ENCODE peak calls at places on chromosomes 13 and 19, in five cellular contexts. X, H, A, J and E are unnamed samples.

GRCh38 chr19:40592170-40592569 is 9.0 kb upstream of the LTBP4 start:
- DNase-seq in X (no peak), H (peak; percentile 78), A (no peak), J (no peak), E (peak; percentile 53)

GRCh38 chr19:18173054-18173571 is 500 bp upstream of the IFI30 start:
- DNase-seq in X (peak; percentile 92), H (no peak), A (peak; percentile 52), J (no peak), E (peak; percentile 61)

GRCh38 chr13:70380809-70381208 is 272.6 kb upstream of the KLHL1 start:
- DNase-seq in X (no peak), H (no peak), A (no peak), J (no peak), E (no peak)

GRCh38 chr19:48403606-48404005 is 10.1 kb downstream of the GRIN2D start:
- DNase-seq in X (no peak), H (peak; percentile 72), A (no peak), J (no peak), E (peak; percentile 51)

GRCh38 chr19:54606230-54606629 is 12.8 kb downstream of the LILRA1 start:
- DNase-seq in X (no peak), H (no peak), A (no peak), J (no peak), E (no peak)

GRCh38 chr13:42971670-42972355 is 20.2 kb downstream of the EPSTI1 start:
- DNase-seq in X (no peak), H (peak; percentile 41), A (no peak), J (no peak), E (peak; percentile 48)

GRCh38 chr19:6498294-6499036 is 3.6 kb downstream of the TUBB4A start:
- DNase-seq in X (no peak), H (no peak), A (no peak), J (no peak), E (no peak)

GRCh38 chr13:95341441-95341840 is 40.2 kb upstream of the ABCC4 start:
- DNase-seq in X (no peak), H (no peak), A (no peak), J (no peak), E (peak; percentile 20)

GRCh38 chr13:29436291-29436690 is 159.2 kb downstream of the SLC7A1 start:
- DNase-seq in X (no peak), H (peak; percentile 56), A (no peak), J (no peak), E (peak; percentile 79)

GRCh38 chr13:30319703-30320102 is 12.4 kb upstream of the KATNAL1 start:
- DNase-seq in X (no peak), H (no peak), A (no peak), J (no peak), E (peak; percentile 55)

GRCh38 chr13:77038907-77039470 is 12.0 kb upstream of the FBXL3 start:
- DNase-seq in X (no peak), H (no peak), A (no peak), J (no peak), E (no peak)

GRCh38 chr13:73754727-73755292 is 379.4 kb downstream of the KLF12 start:
- DNase-seq in X (no peak), H (peak; percentile 84), A (no peak), J (peak; percentile 13), E (peak; percentile 79)

DNA sequence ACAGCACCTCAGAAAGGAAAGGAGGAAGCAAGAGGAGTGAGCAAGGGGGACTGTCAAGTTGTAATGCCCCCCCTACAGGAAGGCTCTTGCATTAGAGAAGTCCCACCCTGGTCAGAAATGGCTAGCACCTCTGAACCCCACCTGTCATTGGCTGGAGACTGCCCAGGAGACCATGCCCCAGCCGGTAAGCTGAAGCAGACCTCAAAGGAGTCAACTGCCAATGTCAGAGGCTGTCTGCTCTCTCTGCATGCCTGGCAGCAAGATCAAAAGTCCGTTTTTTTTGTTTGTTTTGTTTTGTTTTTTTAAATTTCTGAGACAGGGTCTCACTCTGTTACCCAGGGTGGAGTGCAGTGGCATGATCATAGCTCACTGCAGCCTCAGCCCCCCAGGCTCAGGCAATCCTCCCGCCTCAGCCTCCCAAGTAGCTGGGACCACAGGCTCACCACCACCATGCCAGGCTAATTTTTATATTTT is 8.1 kb upstream of the BCL3 start:
- DNase-seq in X (no peak), H (no peak), A (no peak), J (no peak), E (no peak)
- TF ChIP-seq CTCF in X (no peak), H (no peak), A (no peak), J (peak; percentile 13), E (peak; percentile 12)

GRCh38 chr19:12610540-12611360 is at the start of the genes ZNF490 and ZNF791:
- DNase-seq in X (peak; percentile 100), H (peak; percentile 98), A (peak; percentile 98), J (peak; percentile 93), E (peak; percentile 97)
- TF ChIP-seq CTCF in X (no peak), H (no peak), A (no peak), J (peak; percentile 24), E (peak; percentile 21)

GRCh38 chr19:15977193-15977592 is 28.4 kb downstream of the OR10H4 start:
- DNase-seq in X (no peak), H (no peak), A (no peak), J (no peak), E (no peak)

DNA sequence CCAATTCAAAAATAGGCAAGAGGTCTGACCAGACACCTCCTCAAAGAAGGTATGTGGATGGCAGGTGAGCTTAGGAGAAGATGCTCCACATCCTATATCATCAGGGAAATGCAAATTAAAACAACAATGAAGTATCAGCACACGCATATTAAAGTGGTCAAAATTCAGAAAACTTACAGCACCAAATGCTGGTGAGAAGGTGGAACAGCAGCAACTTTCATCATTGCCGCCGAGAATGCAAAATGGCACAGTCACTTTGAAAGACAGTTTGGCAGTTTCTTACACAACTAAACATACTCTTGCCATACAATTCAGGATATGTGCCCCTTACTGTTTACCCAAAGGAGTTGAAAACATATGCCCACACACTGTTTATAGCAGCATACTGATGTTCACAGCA is 22.4 kb downstream of the OR10H4 start:
- DNase-seq in X (no peak), H (no peak), A (no peak), J (no peak), E (no peak)
- TF ChIP-seq CTCF in X (no peak), H (no peak), A (no peak), J (no peak), E (no peak)

DNA sequence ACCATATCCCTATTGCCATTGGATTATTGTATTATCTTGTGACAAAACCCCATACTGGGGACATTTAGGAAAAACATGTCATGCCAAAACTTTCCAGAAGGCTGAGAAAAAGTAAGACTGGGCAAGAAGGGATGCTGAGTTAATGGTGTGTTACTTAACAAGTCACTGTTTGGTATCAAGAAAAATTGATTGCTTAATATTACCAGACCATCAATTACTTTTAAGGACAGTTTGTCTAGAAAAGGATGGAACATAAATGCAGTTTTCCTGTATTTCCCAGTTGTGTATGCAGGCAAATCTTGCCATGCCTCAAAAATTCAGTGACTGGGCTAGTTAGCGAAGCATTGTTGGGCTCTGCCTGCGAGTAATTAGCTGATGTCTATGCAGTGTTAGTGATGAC is 705.6 kb upstream of the MIR17HG start:
- DNase-seq in X (no peak), H (no peak), A (no peak), J (no peak), E (no peak)
- TF ChIP-seq CTCF in X (no peak), H (no peak), A (no peak), J (no peak), E (no peak)

GRCh38 chr19:53333071-53333465 is 481 bp upstream of the ZNF845 start:
- DNase-seq in X (peak; percentile 89), H (no peak), A (peak; percentile 38), J (peak; percentile 30), E (no peak)
- TF ChIP-seq CTCF in X (no peak), H (no peak), A (no peak), J (no peak), E (no peak)

GRCh38 chr19:15125232-15126067 is 18.2 kb downstream of the SYDE1 start:
- DNase-seq in X (peak; percentile 99), H (peak; percentile 98), A (peak; percentile 99), J (peak; percentile 98), E (peak; percentile 97)
- TF ChIP-seq CTCF in X (no peak), H (no peak), A (no peak), J (peak; percentile 25), E (peak; percentile 1)

GRCh38 chr13:45436953-45437352 is 18.8 kb upstream of the SLC25A30 start:
- DNase-seq in X (peak; percentile 37), H (no peak), A (no peak), J (no peak), E (no peak)
- TF ChIP-seq CTCF in X (no peak), H (no peak), A (no peak), J (no peak), E (no peak)

DNA sequence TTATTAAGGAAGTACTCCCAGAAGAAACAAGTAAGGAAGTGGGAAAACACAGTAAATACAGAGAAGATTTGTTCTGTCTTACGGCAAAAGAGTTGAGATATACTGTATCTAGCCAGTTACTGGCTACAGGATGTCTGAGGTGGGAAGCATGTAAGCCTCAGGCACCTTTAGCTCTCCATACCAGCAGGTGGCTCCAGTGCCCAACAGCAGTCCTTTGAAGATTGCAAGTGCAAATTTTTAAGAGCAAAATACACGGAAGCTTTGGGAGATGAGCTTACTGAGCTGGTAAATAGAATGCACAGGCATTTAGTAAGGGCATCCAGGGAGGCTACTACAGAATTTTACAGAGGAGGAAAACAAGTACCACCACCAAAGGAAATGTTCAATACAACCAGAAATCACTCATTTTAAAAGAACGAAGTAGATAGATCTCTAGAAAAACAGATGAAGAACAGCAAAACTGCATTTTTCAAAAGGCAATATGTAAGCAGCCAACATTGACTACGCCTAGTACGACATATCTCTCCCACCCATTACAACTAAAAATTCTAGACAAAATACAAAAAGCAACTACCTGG is 57.9 kb upstream of the VSTM2B start:
- DNase-seq in X (no peak), H (peak; percentile 24), A (no peak), J (no peak), E (peak; percentile 43)
- TF ChIP-seq CTCF in X (no peak), H (peak; percentile 42), A (no peak), J (peak; percentile 62), E (peak; percentile 54)

GRCh38 chr13:44573071-44573470 is 3.1 kb downstream of the TSC22D1 start:
- DNase-seq in X (no peak), H (no peak), A (no peak), J (no peak), E (no peak)
- TF ChIP-seq CTCF in X (no peak), H (no peak), A (no peak), J (no peak), E (no peak)

DNA sequence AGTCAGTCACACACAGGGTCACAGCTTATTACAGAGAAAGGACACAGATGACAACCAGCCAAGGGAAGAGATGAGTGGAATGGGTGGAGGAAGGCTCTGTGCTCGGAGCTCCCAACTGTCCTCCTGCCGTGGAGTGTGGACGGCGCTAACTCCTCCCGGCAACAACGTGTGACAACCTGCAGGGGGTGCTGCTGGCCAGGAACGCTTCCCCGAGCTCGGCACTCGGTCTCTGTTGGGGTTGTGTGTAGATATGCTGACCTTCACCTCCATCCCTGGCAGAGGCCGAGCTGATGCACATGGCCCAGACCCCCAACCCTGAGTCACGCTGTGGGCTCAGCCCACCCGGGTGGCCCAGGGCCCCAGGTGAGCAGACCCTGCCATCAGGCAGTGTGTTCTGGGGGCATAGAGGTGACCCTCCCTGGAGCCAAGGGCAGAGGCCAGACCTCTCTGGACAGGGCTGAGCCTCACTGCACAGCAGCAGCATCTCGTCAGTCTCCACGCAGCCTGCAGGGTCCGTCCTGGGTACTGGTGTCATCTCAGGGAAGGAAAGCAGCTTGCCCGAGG is 14.1 kb downstream of the ZNF444 start:
- DNase-seq in X (no peak), H (no peak), A (no peak), J (no peak), E (no peak)
- TF ChIP-seq CTCF in X (no peak), H (peak; percentile 39), A (peak; percentile 58), J (peak; percentile 45), E (peak; percentile 28)